ENCODE peak calls at places on chromosome 20, in four cellular contexts. One of them, this sample, is unnamed.
A peak's percentile ranks its signal among the peaks of the same experiment; 100 is the strongest.

GRCh38 chr20:59525500-59526241 is 78.7 kb upstream of the PHACTR3 start:
- DNase-seq in HCT116: peak; percentile 29
- DNase-seq in kidney epithelial cell: no peak
- DNase-seq in right lobe of liver: peak; percentile 56
- DNase-seq in this sample: peak; percentile 50

GRCh38 chr20:48750941-48751620 is 76.7 kb downstream of the PREX1 start:
- DNase-seq in kidney epithelial cell: no peak
- DNase-seq in right lobe of liver: peak; percentile 69
- DNase-seq in HCT116: no peak
- DNase-seq in this sample: no peak

GRCh38 chr20:62367483-62368302 is 581 bp upstream of the LAMA5 start:
- DNase-seq in HCT116: no peak
- DNase-seq in kidney epithelial cell: no peak
- DNase-seq in right lobe of liver: no peak
- DNase-seq in this sample: no peak

GRCh38 chr20:48008850-48009535 is 223.7 kb upstream of the SULF2 start:
- DNase-seq in HCT116: no peak
- DNase-seq in kidney epithelial cell: no peak
- DNase-seq in right lobe of liver: no peak
- DNase-seq in this sample: no peak

GRCh38 chr20:47971321-47971781 is 186.1 kb upstream of the SULF2 start:
- DNase-seq in HCT116: no peak
- DNase-seq in right lobe of liver: no peak
- DNase-seq in kidney epithelial cell: no peak
- DNase-seq in this sample: no peak

GRCh38 chr20:47720636-47721427 is 64.4 kb downstream of the SULF2 start:
- DNase-seq in HCT116: no peak
- DNase-seq in right lobe of liver: no peak
- DNase-seq in kidney epithelial cell: no peak
- DNase-seq in this sample: no peak

GRCh38 chr20:37236462-37236861 is 25.2 kb downstream of the GHRH start:
- DNase-seq in right lobe of liver: no peak
- DNase-seq in kidney epithelial cell: no peak
- DNase-seq in HCT116: no peak
- DNase-seq in this sample: no peak

GRCh38 chr20:2889209-2889608 is 15.9 kb downstream of the PTPRA start:
- DNase-seq in right lobe of liver: no peak
- DNase-seq in kidney epithelial cell: no peak
- DNase-seq in HCT116: no peak
- DNase-seq in this sample: no peak

GRCh38 chr20:2387180-2387577 is 6.5 kb downstream of the TGM6 start:
- DNase-seq in HCT116: peak; percentile 39
- DNase-seq in right lobe of liver: no peak
- DNase-seq in kidney epithelial cell: no peak
- DNase-seq in this sample: peak; percentile 43

GRCh38 chr20:42963796-42964195 is 225.9 kb downstream of the PTPRT start:
- DNase-seq in HCT116: no peak
- DNase-seq in right lobe of liver: no peak
- DNase-seq in kidney epithelial cell: no peak
- DNase-seq in this sample: no peak

GRCh38 chr20:63968928-63969760 is 586 bp downstream of the ZNF512B start:
- DNase-seq in HCT116: no peak
- DNase-seq in right lobe of liver: peak; percentile 89
- DNase-seq in kidney epithelial cell: no peak
- DNase-seq in this sample: no peak

GRCh38 chr20:4234128-4234527 is 218.8 kb upstream of the RNF24 start:
- DNase-seq in kidney epithelial cell: no peak
- DNase-seq in HCT116: no peak
- DNase-seq in right lobe of liver: no peak
- DNase-seq in this sample: no peak